ENCODE peak calls at places on chromosomes 5 and 9, in six cellular contexts. Y is K562, U is H1, Q is GM12878, O is GM12891, J is HepG2. D is an unnamed sample.

GRCh38 chr5:62521319-62521718 is 57.3 kb upstream of the LRRC70 start:
- DNase-seq in Y (no peak), U (no peak), Q (no peak), O (no peak), J (no peak), D (no peak)

GRCh38 chr9:84061613-84062205 is 81.1 kb downstream of the RMI1 start:
- DNase-seq in Y (no peak), U (no peak), Q (no peak), O (no peak), J (no peak), D (no peak)

GRCh38 chr5:96408276-96408777 is 24.7 kb downstream of the PCSK1 start:
- DNase-seq in Y (no peak), U (no peak), Q (no peak), O (no peak), J (no peak), D (no peak)

GRCh38 chr5:153618857-153619256 is 128.4 kb downstream of the GRIA1 start:
- DNase-seq in Y (no peak), U (no peak), Q (no peak), O (no peak), J (no peak), D (no peak)

GRCh38 chr5:5169466-5169865 is 29.3 kb downstream of the ADAMTS16 start:
- DNase-seq in Y (peak; percentile 8), U (no peak), Q (no peak), O (no peak), J (no peak), D (no peak)

GRCh38 chr9:89941875-89942274 is 337.1 kb downstream of the GADD45G start:
- DNase-seq in Y (no peak), U (no peak), Q (no peak), O (no peak), J (no peak), D (no peak)

GRCh38 chr5:140109050-140109817 is 4.7 kb upstream of the PURA start:
- DNase-seq in Y (peak; percentile 66), U (no peak), Q (no peak), O (no peak), J (no peak), D (no peak)

GRCh38 chr5:75465480-75465879 is 45.9 kb downstream of the CERT1 start:
- DNase-seq in Y (no peak), U (no peak), Q (no peak), O (no peak), J (no peak), D (no peak)

GRCh38 chr5:62457071-62457470 is 44.5 kb downstream of the IPO11 start:
- DNase-seq in Y (no peak), U (no peak), Q (no peak), O (no peak), J (no peak), D (no peak)

GRCh38 chr9:129026442-129027223 is 1.5 kb downstream of the SH3GLB2 start:
- DNase-seq in Y (peak; percentile 55), U (no peak), Q (no peak), O (no peak), J (peak; percentile 20), D (no peak)

GRCh38 chr5:142816577-142816976 is 46.4 kb downstream of the ARHGAP26 start:
- DNase-seq in Y (no peak), U (no peak), Q (no peak), O (no peak), J (no peak), D (no peak)

GRCh38 chr9:19198406-19198805 is 32.1 kb upstream of the DENND4C start:
- DNase-seq in Y (no peak), U (no peak), Q (no peak), O (no peak), J (no peak), D (no peak)

GRCh38 chr9:19200234-19200633 is 30.3 kb upstream of the DENND4C start:
- DNase-seq in Y (no peak), U (no peak), Q (no peak), O (no peak), J (no peak), D (no peak)

GRCh38 chr9:19203058-19203457 is 27.4 kb upstream of the DENND4C start:
- DNase-seq in Y (no peak), U (no peak), Q (no peak), O (no peak), J (no peak), D (no peak)

GRCh38 chr9:19201899-19202891 is 28.3 kb upstream of the DENND4C start:
- DNase-seq in Y (peak; percentile 27), U (no peak), Q (no peak), O (no peak), J (peak; percentile 92), D (no peak)

GRCh38 chr9:19199012-19199411 is 31.5 kb upstream of the DENND4C start:
- DNase-seq in Y (no peak), U (no peak), Q (no peak), O (no peak), J (no peak), D (no peak)
- TF ChIP-seq TAF1 in Y (no peak), U (no peak), Q (no peak), O (no peak), J (no peak), D (no peak)

DNA sequence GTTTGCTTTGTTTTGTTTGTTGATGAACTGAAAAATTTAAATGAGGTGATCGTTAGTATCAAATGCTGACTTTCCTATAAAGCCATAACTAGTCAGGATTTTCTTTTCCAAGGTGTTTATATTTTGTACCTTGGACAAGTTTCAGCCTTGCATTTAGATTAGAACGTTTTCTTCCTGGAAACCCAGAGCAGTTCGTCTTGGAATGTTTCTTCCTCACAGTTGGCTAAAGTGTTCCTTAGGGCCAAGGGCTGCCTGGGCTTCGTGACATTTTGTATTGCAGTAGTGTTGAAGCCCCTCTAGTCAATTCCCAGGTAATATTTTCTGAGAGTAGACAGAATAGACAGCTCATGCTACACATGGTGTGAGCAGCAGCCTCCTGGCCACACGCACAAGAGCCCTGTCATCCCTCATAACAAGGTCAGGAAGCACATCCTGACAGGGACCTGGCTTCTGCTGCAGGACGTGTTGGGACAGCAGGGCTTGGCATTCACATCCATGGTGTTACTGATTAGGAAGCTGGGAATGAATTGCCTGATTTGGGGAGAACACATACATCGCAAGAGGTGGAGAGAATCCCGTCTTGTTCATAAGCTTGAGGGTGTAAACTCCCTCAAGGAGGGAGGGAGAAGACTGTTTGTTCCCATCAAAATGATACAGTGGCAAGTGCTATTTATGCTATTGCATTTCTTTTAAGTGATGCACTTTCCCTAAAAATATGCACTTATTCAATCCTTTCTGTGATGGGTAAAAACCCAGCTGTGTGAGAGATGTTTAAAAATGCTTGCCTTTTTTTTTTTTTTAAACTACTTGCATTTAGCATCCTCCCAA is 31.7 kb downstream of the FUBP3 start:
- DNase-seq in Y (no peak), U (no peak), Q (no peak), O (no peak), J (no peak), D (no peak)
- TF ChIP-seq POLR2AphosphoS5 in Y (no peak), U (no peak), Q (no peak), O (no peak), J (no peak), D (no peak)

DNA sequence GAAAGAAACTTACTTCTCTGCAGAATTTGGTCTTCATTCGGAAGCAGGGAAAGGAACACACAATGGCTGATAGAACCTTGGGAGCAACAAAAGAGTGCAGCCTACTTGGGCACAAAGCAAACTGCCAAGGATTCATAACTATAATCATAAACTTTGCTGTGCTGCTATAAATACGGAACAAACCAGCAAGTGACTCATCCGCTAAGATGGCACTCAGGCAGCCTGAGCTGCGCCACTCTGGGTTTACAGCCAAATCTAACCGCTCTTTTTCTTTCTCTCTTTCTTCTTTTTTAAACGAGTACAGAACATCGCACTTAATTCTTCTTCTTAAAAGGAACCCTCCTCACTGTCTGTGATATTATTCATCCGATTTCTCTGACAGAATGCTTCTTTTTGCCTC is 81.1 kb downstream of the PTPN3 start:
- DNase-seq in Y (no peak), U (no peak), Q (no peak), O (no peak), J (no peak), D (no peak)
- TF ChIP-seq POLR2A in Y (no peak), U (no peak), Q (no peak), O (no peak), J (no peak), D (peak; percentile 54)

GRCh38 chr5:103367722-103368121 is 109.2 kb downstream of the MACIR start:
- DNase-seq in Y (no peak), U (no peak), Q (no peak), O (no peak), J (no peak), D (no peak)

GRCh38 chr5:103374473-103374963 is 116.0 kb downstream of the MACIR start:
- DNase-seq in Y (no peak), U (no peak), Q (no peak), O (no peak), J (no peak), D (no peak)

GRCh38 chr5:103369125-103370120 is 110.9 kb downstream of the MACIR start:
- DNase-seq in Y (no peak), U (no peak), Q (no peak), O (no peak), J (no peak), D (no peak)

GRCh38 chr5:103373576-103374472 is 115.3 kb downstream of the MACIR start:
- DNase-seq in Y (no peak), U (no peak), Q (no peak), O (no peak), J (no peak), D (no peak)

GRCh38 chr5:103371046-103371603 is 112.6 kb downstream of the MACIR start:
- DNase-seq in Y (no peak), U (no peak), Q (no peak), O (no peak), J (no peak), D (no peak)
- TF ChIP-seq TAF1 in Y (no peak), U (no peak), Q (no peak), O (no peak), J (no peak), D (no peak)

GRCh38 chr5:132227235-132227484 is 493 bp downstream of the P4HA2 start:
- DNase-seq in Y (no peak), U (no peak), Q (no peak), O (no peak), J (no peak), D (no peak)
- TF ChIP-seq POLR2AphosphoS5 in Y (no peak), U (no peak), Q (no peak), O (no peak), J (no peak), D (no peak)